ENCODE peak calls at places on chromosome 4, in four cellular contexts. K is GM10248, L is iPS-NIHi11, Q is sigmoid colon. R is an unnamed sample.

GRCh38 chr4:68359508-68359907 is 9.6 kb upstream of the YTHDC1 start:
- DNase-seq in K (peak), L (no peak), Q (no peak), R (no peak)

GRCh38 chr4:40205259-40206198 is 8.7 kb downstream of the RHOH start:
- DNase-seq in K (peak), L (no peak), Q (no peak), R (no peak)

GRCh38 chr4:147194107-147194506 is 248.4 kb upstream of the TTC29 start:
- DNase-seq in K (no peak), L (no peak), Q (no peak), R (no peak)

GRCh38 chr4:78057135-78057599 is at the start of gene FRAS1:
- DNase-seq in K (peak), L (peak), Q (peak), R (peak)

GRCh38 chr4:141853091-141853734 is 216.8 kb downstream of the IL15 start:
- DNase-seq in K (no peak), L (peak), Q (no peak), R (peak)

GRCh38 chr4:131054489-131055019 is 1958.6 kb downstream of the C4orf33 start:
- DNase-seq in K (no peak), L (peak), Q (no peak), R (no peak)

GRCh38 chr4:79049840-79050520 is 110.7 kb upstream of the PAQR3 start:
- DNase-seq in K (no peak), L (no peak), Q (peak), R (no peak)

GRCh38 chr4:86564795-86565194 is 29.3 kb upstream of the PTPN13 start:
- DNase-seq in K (no peak), L (no peak), Q (no peak), R (no peak)

GRCh38 chr4:120921456-120922389 is 803 bp downstream of the PRDM5 start:
- DNase-seq in K (peak), L (peak), Q (peak), R (peak)